ENCODE peak calls at places on chromosomes 13 and 19, in seven cellular contexts. R is left ventricle myocardium superior, U is endodermal cell, W is AG04449, X is left lung, D is GM12865, T is activated T-helper 1 cell treated with Interleukin-2 at 50 U/mL for 16 hours. O is an unnamed sample.

GRCh38 chr13:36421447-36421846 is 10.8 kb upstream of the CCNA1 start:
- DNase-seq in W (no peak), R (no peak), U (no peak), D (no peak), X (no peak), T (no peak), O (no peak)

GRCh38 chr13:30172593-30173300 is 134.6 kb downstream of the KATNAL1 start:
- DNase-seq in R (no peak), T (no peak), U (no peak), W (no peak), X (no peak), D (no peak), O (no peak)

GRCh38 chr13:23380534-23380933 is 53.0 kb downstream of the SACS start:
- DNase-seq in D (no peak), W (peak; percentile 41), X (no peak), T (no peak), U (no peak), R (no peak), O (no peak)

GRCh38 chr19:44620667-44621066 is 7.3 kb downstream of the IGSF23 start:
- DNase-seq in R (no peak), W (no peak), D (no peak), T (no peak), U (no peak), X (no peak), O (no peak)

GRCh38 chr13:96817336-96817941 is 176.8 kb downstream of the OXGR1 start:
- DNase-seq in W (no peak), U (no peak), R (no peak), X (no peak), D (peak; percentile 16), T (no peak), O (no peak)

GRCh38 chr13:114059946-114060860 is 72.2 kb downstream of the RASA3 start:
- DNase-seq in T (no peak), X (no peak), W (no peak), U (no peak), R (peak; percentile 83), D (no peak), O (no peak)

GRCh38 chr19:28705008-28705407 is 507.9 kb downstream of the UQCRFS1 start:
- DNase-seq in D (no peak), X (no peak), T (no peak), U (no peak), R (no peak), W (peak; percentile 47), O (peak; percentile 79)

GRCh38 chr19:5935473-5936307 is 21.6 kb downstream of the CAPS start:
- DNase-seq in R (no peak), W (no peak), D (no peak), X (no peak), U (no peak), T (no peak), O (no peak)

GRCh38 chr13:99062593-99062992 is 84.7 kb upstream of the DOCK9 start:
- DNase-seq in X (no peak), R (no peak), U (no peak), W (no peak), T (no peak), D (no peak), O (peak; percentile 42)

GRCh38 chr13:68895696-68896095 is 1211.9 kb upstream of the ATXN8OS start:
- DNase-seq in U (no peak), D (no peak), T (no peak), R (no peak), W (no peak), X (no peak), O (no peak)

GRCh38 chr19:47860602-47861297 is 1.7 kb downstream of the TPRX2 start:
- DNase-seq in T (no peak), W (no peak), U (no peak), X (no peak), D (no peak), R (no peak), O (no peak)

GRCh38 chr19:16750081-16750480 is 30.4 kb downstream of the NWD1 start:
- DNase-seq in W (no peak), X (no peak), R (no peak), T (no peak), D (no peak), U (no peak), O (no peak)

GRCh38 chr19:47381653-47382279 is 32.7 kb downstream of the DHX34 start:
- DNase-seq in R (peak; percentile 46), D (peak; percentile 33), W (no peak), U (no peak), T (no peak), X (peak; percentile 60), O (no peak)

GRCh38 chr19:38003427-38004099 is 96.6 kb downstream of the SIPA1L3 start:
- DNase-seq in X (peak; percentile 74), T (no peak), U (peak; percentile 81), D (peak; percentile 82), R (peak; percentile 76), W (peak; percentile 34), O (peak; percentile 65)

GRCh38 chr19:31572671-31573298 is 223.5 kb upstream of the TSHZ3 start:
- DNase-seq in U (peak; percentile 22), X (no peak), T (no peak), D (no peak), R (no peak), W (no peak), O (no peak)

GRCh38 chr19:46821512-46822359 is 28.9 kb downstream of the AP2S1 start:
- DNase-seq in T (peak; percentile 36), D (peak; percentile 65), R (peak; percentile 54), X (no peak), W (no peak), U (peak; percentile 58), O (no peak)

GRCh38 chr19:2507109-2507508 is 31.2 kb downstream of the GADD45B start:
- DNase-seq in W (no peak), X (no peak), D (no peak), T (peak; percentile 9), R (no peak), U (no peak), O (no peak)

GRCh38 chr19:50823389-50824042 is at the start of gene KLK1:
- DNase-seq in R (no peak), W (no peak), T (no peak), D (no peak), X (no peak), U (no peak), O (no peak)

GRCh38 chr13:20356437-20356836 is 124.3 kb upstream of the GJB6 start:
- DNase-seq in T (no peak), W (no peak), U (peak; percentile 31), X (no peak), D (no peak), R (no peak), O (no peak)

GRCh38 chr19:17673937-17674799 is 14.0 kb downstream of the UNC13A start:
- DNase-seq in W (no peak), X (no peak), U (no peak), R (no peak), T (no peak), D (no peak), O (no peak)

GRCh38 chr13:76745246-76746200 is 140.7 kb downstream of the KCTD12 start:
- DNase-seq in R (no peak), T (no peak), X (no peak), W (no peak), U (no peak), D (peak; percentile 78), O (no peak)

GRCh38 chr19:19777692-19778091 is 43.9 kb downstream of the ZNF506 start:
- DNase-seq in R (no peak), D (no peak), U (no peak), T (no peak), X (no peak), W (no peak), O (no peak)

GRCh38 chr13:26600345-26600761 is 42.9 kb downstream of the WASF3 start:
- DNase-seq in W (no peak), U (no peak), X (no peak), R (no peak), T (no peak), D (no peak), O (peak; percentile 6)

GRCh38 chr19:3123088-3123721 is 12.6 kb upstream of the GNA15 start:
- DNase-seq in X (no peak), T (no peak), D (no peak), U (no peak), W (no peak), R (peak; percentile 33), O (no peak)

O was measured in foreskin keratinocyte.